ENCODE peak calls at places on chromosomes 4 and X, in four cellular contexts. P, O, G and R are unnamed samples.
A peak's percentile ranks its signal among the peaks of the same experiment; 100 is the strongest.

GRCh38 chr4:3413217-3413671 is 28.5 kb upstream of the HGFAC start:
- DNase-seq in P (no peak), O (no peak), G (no peak), R (no peak)

GRCh38 chr4:183722738-183723560 is 63.9 kb downstream of the TRAPPC11 start:
- DNase-seq in P (peak; percentile 8), O (peak; percentile 71), G (peak; percentile 42), R (peak; percentile 92)

GRCh38 chr4:113586072-113586471 is 175.5 kb downstream of the CAMK2D start:
- DNase-seq in P (no peak), O (no peak), G (no peak), R (no peak)

GRCh38 chr4:89109841-89110540 is 1.3 kb upstream of the TIGD2 start:
- DNase-seq in P (no peak), O (peak; percentile 35), G (no peak), R (no peak)

GRCh38 chrX:34638116-34638515 is 19.0 kb downstream of the TMEM47 start:
- DNase-seq in P (no peak), O (no peak), G (no peak), R (peak; percentile 48)

GRCh38 chrX:122641136-122641535 is 542.9 kb upstream of the GRIA3 start:
- DNase-seq in P (no peak), O (no peak), G (no peak), R (no peak)

GRCh38 chr4:177455591-177455990 is 13.4 kb upstream of the AGA start:
- DNase-seq in P (no peak), O (no peak), G (no peak), R (no peak)

GRCh38 chrX:34778961-34779360 is 121.9 kb upstream of the TMEM47 start:
- DNase-seq in P (no peak), O (no peak), G (no peak), R (no peak)